ENCODE peak calls at places on chromosome 14, in six cellular contexts. Z is Daoy, Q is NCI-H146, A is nucleus accumbens, I is Caki2, U is NCI-H1092 treated with DMSO at 0.1 percent for 48 hours. S is an unnamed sample.

GRCh38 chr14:89304972-89305703 is 111.9 kb downstream of the FOXN3 start:
- DNase-seq in I (no peak), U (peak), A (no peak), Z (peak), Q (no peak), S (no peak)

GRCh38 chr14:93744176-93744575 is 44.1 kb downstream of the PRIMA1 start:
- DNase-seq in U (no peak), I (no peak), Q (no peak), Z (no peak), A (peak), S (no peak)

GRCh38 chr14:52068741-52069616 is at the start of gene NID2:
- DNase-seq in I (peak), U (peak), A (peak), Q (no peak), Z (peak), S (no peak)

GRCh38 chr14:69464829-69465228 is 19.7 kb upstream of the PLEKHD1 start:
- DNase-seq in Z (peak), I (peak), Q (no peak), A (no peak), U (no peak), S (peak)

GRCh38 chr14:63933701-63934100 is 80.9 kb downstream of the SYNE2 start:
- DNase-seq in U (no peak), I (no peak), Z (no peak), Q (no peak), A (no peak), S (no peak)

GRCh38 chr14:22837059-22837749 is 819 bp downstream of the MMP14 start:
- DNase-seq in I (no peak), U (no peak), Q (peak), Z (peak), A (peak), S (no peak)

GRCh38 chr14:60722836-60723217 is 1.3 kb downstream of the SIX4 start:
- DNase-seq in Q (no peak), U (no peak), A (no peak), Z (no peak), I (no peak), S (no peak)

GRCh38 chr14:91753501-91754128 is 21.7 kb upstream of the CATSPERB start:
- DNase-seq in U (peak), Q (no peak), I (no peak), Z (peak), A (no peak), S (peak)

GRCh38 chr14:85444685-85445084 is 85.3 kb upstream of the FLRT2 start:
- DNase-seq in Q (peak), A (no peak), I (peak), U (peak), Z (peak), S (no peak)

GRCh38 chr14:92473947-92474535 is 39.5 kb upstream of the RIN3 start:
- DNase-seq in A (no peak), Q (no peak), U (no peak), Z (no peak), I (peak), S (peak)

GRCh38 chr14:99909500-99910064 is 116.4 kb downstream of the EML1 start:
- DNase-seq in Q (no peak), A (no peak), I (no peak), U (no peak), Z (peak), S (no peak)

GRCh38 chr14:36524874-36525745 is 5.1 kb upstream of the NKX2-1 start:
- DNase-seq in Q (no peak), U (no peak), A (peak), I (no peak), Z (peak), S (no peak)

GRCh38 chr14:34851395-34851794 is 23.8 kb downstream of the BAZ1A start:
- DNase-seq in I (no peak), A (no peak), Q (no peak), U (no peak), Z (no peak), S (no peak)

GRCh38 chr14:104866451-104867370 is 1.6 kb downstream of the CEP170B start:
- DNase-seq in U (no peak), I (no peak), Z (no peak), Q (no peak), A (no peak), S (no peak)

GRCh38 chr14:38948171-38948570 is 154.9 kb downstream of the SEC23A start:
- DNase-seq in Q (no peak), I (no peak), Z (peak), A (peak), U (no peak), S (peak)

GRCh38 chr14:92471919-92472318 is 41.7 kb upstream of the RIN3 start:
- DNase-seq in U (no peak), Z (peak), Q (no peak), I (peak), A (no peak), S (peak)

GRCh38 chr14:48925184-48925583 is 661.0 kb downstream of the RPS29 start:
- DNase-seq in Z (no peak), I (no peak), A (peak), U (no peak), Q (no peak), S (no peak)

GRCh38 chr14:58716706-58717105 is 78.9 kb downstream of the DACT1 start:
- DNase-seq in A (no peak), U (no peak), I (no peak), Q (no peak), Z (no peak), S (no peak)

GRCh38 chr14:31232081-31232480 is 24.5 kb upstream of the HECTD1 start:
- DNase-seq in A (no peak), I (no peak), Z (no peak), Q (no peak), U (no peak), S (no peak)

GRCh38 chr14:54718046-54718445 is 151.1 kb downstream of the SAMD4A start:
- DNase-seq in I (no peak), A (no peak), Z (no peak), Q (no peak), U (no peak), S (no peak)

GRCh38 chr14:75806247-75806876 is 145.3 kb downstream of the TTLL5 start:
- DNase-seq in I (no peak), Z (no peak), Q (no peak), A (no peak), U (no peak), S (no peak)

GRCh38 chr14:49975286-49975685 is 82.4 kb downstream of the ARF6 start:
- DNase-seq in Z (peak), A (no peak), I (peak), U (no peak), Q (no peak), S (peak)

GRCh38 chr14:104591031-104591430 is 11.5 kb downstream of the C14orf180 start:
- DNase-seq in I (no peak), U (no peak), Z (no peak), Q (peak), A (no peak), S (no peak)

GRCh38 chr14:20631821-20632389 is 9.6 kb downstream of the OR6S1 start:
- DNase-seq in Z (peak), I (peak), U (no peak), A (peak), Q (no peak), S (no peak)

GRCh38 chr14:59020382-59020781 is 168.1 kb upstream of the DAAM1 start:
- DNase-seq in A (no peak), U (peak), I (no peak), Q (no peak), Z (peak), S (no peak)

GRCh38 chr14:78383060-78383459 is 212.9 kb downstream of the NRXN3 start:
- DNase-seq in I (no peak), Q (no peak), U (no peak), A (no peak), Z (no peak), S (no peak)

GRCh38 chr14:31280871-31281220 is 73.3 kb upstream of the HECTD1 start:
- DNase-seq in Q (no peak), U (no peak), A (no peak), I (no peak), Z (no peak), S (no peak)